ENCODE peak calls at places on chromosome 1, in six cellular contexts. One of them, this sample, is unnamed.

GRCh38 chr1:64396817-64397216 is 73.1 kb upstream of the CACHD1 start:
- DNase-seq in endothelial cell: no peak
- DNase-seq in activated T-cell treated with anti-CD3 and anti-CD28 coated beads, Interleukin-2, amount 50 U/mL, for 72 hours: no peak
- DNase-seq in mucosa of gallbladder: no peak
- DNase-seq in neural crest cell: no peak
- DNase-seq in HEK293T: no peak
- DNase-seq in this sample: no peak

GRCh38 chr1:204359474-204360255 is at the start of gene PLEKHA6:
- DNase-seq in HEK293T: no peak
- DNase-seq in neural crest cell: no peak
- DNase-seq in endothelial cell: no peak
- DNase-seq in mucosa of gallbladder: peak; percentile 35
- DNase-seq in activated T-cell treated with anti-CD3 and anti-CD28 coated beads, Interleukin-2, amount 50 U/mL, for 72 hours: peak; percentile 33
- DNase-seq in this sample: no peak

GRCh38 chr1:234862360-234862943 is 252.5 kb upstream of the IRF2BP2 start:
- DNase-seq in HEK293T: no peak
- DNase-seq in endothelial cell: no peak
- DNase-seq in activated T-cell treated with anti-CD3 and anti-CD28 coated beads, Interleukin-2, amount 50 U/mL, for 72 hours: no peak
- DNase-seq in mucosa of gallbladder: no peak
- DNase-seq in neural crest cell: no peak
- DNase-seq in this sample: no peak

GRCh38 chr1:191709215-191709614 is 449.0 kb upstream of the RGS18 start:
- DNase-seq in neural crest cell: no peak
- DNase-seq in HEK293T: no peak
- DNase-seq in activated T-cell treated with anti-CD3 and anti-CD28 coated beads, Interleukin-2, amount 50 U/mL, for 72 hours: no peak
- DNase-seq in endothelial cell: no peak
- DNase-seq in mucosa of gallbladder: no peak
- DNase-seq in this sample: no peak

GRCh38 chr1:209674957-209675566 is at the start of gene G0S2:
- DNase-seq in mucosa of gallbladder: peak; percentile 51
- DNase-seq in HEK293T: peak; percentile 52
- DNase-seq in endothelial cell: peak; percentile 28
- DNase-seq in activated T-cell treated with anti-CD3 and anti-CD28 coated beads, Interleukin-2, amount 50 U/mL, for 72 hours: peak; percentile 64
- DNase-seq in neural crest cell: peak; percentile 30
- DNase-seq in this sample: no peak

GRCh38 chr1:22117238-22117637 is 25.7 kb downstream of the WNT4 start:
- DNase-seq in activated T-cell treated with anti-CD3 and anti-CD28 coated beads, Interleukin-2, amount 50 U/mL, for 72 hours: no peak
- DNase-seq in mucosa of gallbladder: no peak
- DNase-seq in endothelial cell: no peak
- DNase-seq in HEK293T: no peak
- DNase-seq in neural crest cell: no peak
- DNase-seq in this sample: no peak

GRCh38 chr1:68516066-68516465 is 19.2 kb upstream of the DEPDC1 start:
- DNase-seq in mucosa of gallbladder: no peak
- DNase-seq in HEK293T: no peak
- DNase-seq in neural crest cell: no peak
- DNase-seq in activated T-cell treated with anti-CD3 and anti-CD28 coated beads, Interleukin-2, amount 50 U/mL, for 72 hours: no peak
- DNase-seq in endothelial cell: no peak
- DNase-seq in this sample: no peak

GRCh38 chr1:25614466-25615171 is 2.0 kb upstream of the MAN1C1 start:
- DNase-seq in neural crest cell: no peak
- DNase-seq in endothelial cell: no peak
- DNase-seq in activated T-cell treated with anti-CD3 and anti-CD28 coated beads, Interleukin-2, amount 50 U/mL, for 72 hours: no peak
- DNase-seq in mucosa of gallbladder: no peak
- DNase-seq in HEK293T: no peak
- DNase-seq in this sample: no peak

GRCh38 chr1:3030663-3031381 is 9.6 kb downstream of the ACTRT2 start:
- DNase-seq in mucosa of gallbladder: no peak
- DNase-seq in endothelial cell: no peak
- DNase-seq in activated T-cell treated with anti-CD3 and anti-CD28 coated beads, Interleukin-2, amount 50 U/mL, for 72 hours: no peak
- DNase-seq in neural crest cell: no peak
- DNase-seq in HEK293T: no peak
- DNase-seq in this sample: no peak

This sample was measured in activated T-helper 1 cell treated with anti-CD3 and anti-CD28 coated beads, Interleukin-2, amount 50 U/mL, for 16 hours.